ENCODE peak calls at places on chromosomes 12 and 14, in ten cellular contexts. J is H1, P is GM12891, T is HCT116, E is prostate gland, W is GM23338, X is esophagus muscularis mucosa, U is spleen, Z is stomach, S is endothelial cell of umbilical vein. I is an unnamed sample.

GRCh38 chr14:34078117-34078743 is 127.4 kb upstream of the EGLN3 start:
- DNase-seq in J (no peak), P (no peak), T (no peak), E (no peak), W (no peak), X (no peak), U (no peak), Z (no peak), S (no peak), I (no peak)

GRCh38 chr14:88422919-88423318 is 37.5 kb downstream of the SPATA7 start:
- DNase-seq in J (no peak), P (no peak), T (no peak), E (no peak), W (no peak), X (no peak), U (no peak), Z (no peak), S (no peak), I (no peak)

GRCh38 chr12:77995436-77996167 is 164.9 kb downstream of the NAV3 start:
- DNase-seq in J (no peak), P (peak), T (peak), E (no peak), W (no peak), X (no peak), U (no peak), Z (no peak), S (no peak), I (no peak)

GRCh38 chr12:52892974-52893373 is 11.9 kb downstream of the KRT8 start:
- DNase-seq in J (no peak), P (no peak), T (no peak), E (no peak), W (no peak), X (no peak), U (no peak), Z (no peak), S (no peak), I (no peak)

GRCh38 chr12:7155471-7156034 is 25.4 kb downstream of the CLSTN3 start:
- DNase-seq in J (no peak), P (no peak), T (no peak), E (peak), W (no peak), X (no peak), U (peak), Z (no peak), S (no peak), I (no peak)

GRCh38 chr14:55354500-55354899 is 57.1 kb downstream of the ATG14 start:
- DNase-seq in J (peak), P (no peak), T (peak), E (peak), W (peak), X (peak), U (no peak), Z (peak), S (peak), I (peak)

GRCh38 chr12:119061208-119061796 is 80.0 kb downstream of the SRRM4 start:
- DNase-seq in J (peak), P (no peak), T (no peak), E (peak), W (peak), X (no peak), U (no peak), Z (peak), S (peak), I (peak)

GRCh38 chr14:105375635-105376057 is 22.7 kb upstream of the TEX22 start:
- DNase-seq in J (no peak), P (no peak), T (no peak), E (no peak), W (no peak), X (no peak), U (no peak), Z (no peak), S (peak), I (peak)

GRCh38 chr12:92108651-92109050 is 37.0 kb downstream of the BTG1 start:
- DNase-seq in J (no peak), P (no peak), T (no peak), E (peak), W (peak), X (no peak), U (no peak), Z (no peak), S (no peak), I (peak)

GRCh38 chr14:38207830-38208815 is at the start of gene SSTR1:
- DNase-seq in J (no peak), P (no peak), T (no peak), E (no peak), W (peak), X (no peak), U (no peak), Z (peak), S (peak), I (no peak)

GRCh38 chr14:32468955-32469354 is 139.9 kb downstream of the AKAP6 start:
- DNase-seq in J (no peak), P (no peak), T (no peak), E (peak), W (no peak), X (no peak), U (no peak), Z (no peak), S (peak), I (no peak)
- TF ChIP-seq POLR2AphosphoS5 in J (no peak), P (no peak), T (no peak), E (peak), W (no peak), X (no peak), U (no peak), Z (peak), S (no peak), I (no peak)

DNA sequence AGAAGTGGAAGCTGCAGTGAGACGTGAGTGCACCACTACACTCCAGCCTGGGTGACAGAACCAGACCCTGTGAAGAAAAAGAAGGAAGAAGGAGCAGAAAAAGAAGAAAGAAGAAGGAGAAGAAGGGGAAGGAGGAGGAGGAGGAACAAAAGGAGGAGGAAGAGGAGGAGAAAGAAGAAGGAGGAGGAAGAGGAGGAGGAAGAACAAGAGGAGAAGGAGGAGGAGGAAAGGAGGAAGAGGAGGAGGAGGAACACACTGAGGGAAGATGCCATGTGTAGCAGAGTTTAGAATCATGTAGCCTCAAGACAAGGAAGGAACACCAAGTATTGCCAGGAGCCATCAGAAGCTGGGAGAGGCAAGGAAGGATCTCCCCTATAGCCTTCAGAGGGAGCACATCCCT is 241.5 kb downstream of the KSR2 start:
- DNase-seq in J (no peak), P (no peak), T (no peak), E (no peak), W (no peak), X (no peak), U (no peak), Z (no peak), S (no peak), I (no peak)
- TF ChIP-seq POLR2AphosphoS5 in J (no peak), P (no peak), T (no peak), E (no peak), W (no peak), X (no peak), U (no peak), Z (no peak), S (no peak), I (no peak)

GRCh38 chr12:48038085-48038484 is 33.8 kb upstream of the COL2A1 start:
- DNase-seq in J (no peak), P (no peak), T (no peak), E (no peak), W (no peak), X (peak), U (no peak), Z (no peak), S (no peak), I (no peak)

GRCh38 chr12:48034835-48035805 is 30.8 kb upstream of the COL2A1 start:
- DNase-seq in J (no peak), P (no peak), T (no peak), E (no peak), W (no peak), X (no peak), U (no peak), Z (no peak), S (no peak), I (no peak)

GRCh38 chr12:48039151-48039550 is 34.9 kb upstream of the COL2A1 start:
- DNase-seq in J (no peak), P (no peak), T (no peak), E (no peak), W (no peak), X (peak), U (no peak), Z (no peak), S (no peak), I (no peak)

GRCh38 chr12:48037267-48037915 is 33.1 kb upstream of the COL2A1 start:
- DNase-seq in J (peak), P (no peak), T (no peak), E (no peak), W (peak), X (no peak), U (no peak), Z (no peak), S (no peak), I (no peak)

GRCh38 chr12:48036818-48037217 is 32.5 kb upstream of the COL2A1 start:
- DNase-seq in J (no peak), P (no peak), T (no peak), E (no peak), W (no peak), X (no peak), U (no peak), Z (no peak), S (no peak), I (no peak)
- TF ChIP-seq POLR2AphosphoS5 in J (no peak), P (no peak), T (no peak), E (no peak), W (no peak), X (no peak), U (no peak), Z (no peak), S (no peak), I (no peak)

GRCh38 chr14:99605299-99605961 is 1.4 kb upstream of the CCDC85C start:
- DNase-seq in J (no peak), P (peak), T (peak), E (peak), W (peak), X (peak), U (peak), Z (peak), S (peak), I (peak)

GRCh38 chr14:99603471-99603933 is 505 bp downstream of the CCDC85C start:
- DNase-seq in J (no peak), P (no peak), T (no peak), E (no peak), W (peak), X (no peak), U (peak), Z (no peak), S (peak), I (no peak)

GRCh38 chr14:99606359-99606758 is 2.4 kb upstream of the CCDC85C start:
- DNase-seq in J (no peak), P (no peak), T (no peak), E (no peak), W (no peak), X (no peak), U (no peak), Z (no peak), S (no peak), I (no peak)

GRCh38 chr14:99603965-99604765 is at the start of gene CCDC85C:
- DNase-seq in J (peak), P (peak), T (peak), E (peak), W (peak), X (peak), U (peak), Z (peak), S (peak), I (peak)

GRCh38 chr14:99604766-99605298 is 825 bp upstream of the CCDC85C start:
- DNase-seq in J (no peak), P (no peak), T (no peak), E (no peak), W (peak), X (no peak), U (peak), Z (no peak), S (peak), I (no peak)
- TF ChIP-seq POLR2AphosphoS5 in J (no peak), P (no peak), T (no peak), E (no peak), W (peak), X (no peak), U (peak), Z (no peak), S (no peak), I (no peak)

DNA sequence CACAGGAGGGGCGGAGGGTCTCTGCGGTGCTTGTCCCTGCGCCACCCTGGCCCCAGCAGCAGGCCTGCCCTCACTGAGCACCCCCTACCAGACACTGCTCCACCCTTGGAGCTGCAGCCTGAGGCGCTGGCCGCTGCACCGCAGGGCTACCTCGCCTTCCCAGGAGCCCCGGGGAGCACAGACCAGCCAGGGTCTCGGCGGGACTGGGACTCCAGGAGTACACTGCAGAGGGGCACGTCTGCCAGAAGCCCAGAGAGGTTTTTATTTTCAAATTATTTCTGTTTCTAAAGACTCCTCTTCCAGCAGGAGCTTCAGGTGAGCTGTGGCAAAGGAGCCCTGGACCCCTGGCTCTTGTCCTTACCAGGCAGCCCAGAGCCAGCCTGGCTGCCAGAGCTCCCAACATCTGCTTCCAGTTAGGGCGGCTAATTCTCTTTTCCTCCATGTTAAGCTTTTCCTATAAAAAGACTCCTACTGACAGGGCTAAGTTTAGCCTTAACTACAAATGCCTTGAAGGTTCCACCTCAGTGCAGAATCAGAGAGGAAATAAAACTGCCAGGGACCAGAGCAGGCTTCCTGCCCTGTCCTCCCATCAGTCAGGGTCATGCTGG is 26.4 kb downstream of the DEGS2 start:
- DNase-seq in J (no peak), P (no peak), T (no peak), E (no peak), W (no peak), X (no peak), U (no peak), Z (no peak), S (no peak), I (no peak)
- TF ChIP-seq POLR2AphosphoS5 in J (no peak), P (no peak), T (no peak), E (no peak), W (no peak), X (no peak), U (peak), Z (no peak), S (no peak), I (no peak)

DNA sequence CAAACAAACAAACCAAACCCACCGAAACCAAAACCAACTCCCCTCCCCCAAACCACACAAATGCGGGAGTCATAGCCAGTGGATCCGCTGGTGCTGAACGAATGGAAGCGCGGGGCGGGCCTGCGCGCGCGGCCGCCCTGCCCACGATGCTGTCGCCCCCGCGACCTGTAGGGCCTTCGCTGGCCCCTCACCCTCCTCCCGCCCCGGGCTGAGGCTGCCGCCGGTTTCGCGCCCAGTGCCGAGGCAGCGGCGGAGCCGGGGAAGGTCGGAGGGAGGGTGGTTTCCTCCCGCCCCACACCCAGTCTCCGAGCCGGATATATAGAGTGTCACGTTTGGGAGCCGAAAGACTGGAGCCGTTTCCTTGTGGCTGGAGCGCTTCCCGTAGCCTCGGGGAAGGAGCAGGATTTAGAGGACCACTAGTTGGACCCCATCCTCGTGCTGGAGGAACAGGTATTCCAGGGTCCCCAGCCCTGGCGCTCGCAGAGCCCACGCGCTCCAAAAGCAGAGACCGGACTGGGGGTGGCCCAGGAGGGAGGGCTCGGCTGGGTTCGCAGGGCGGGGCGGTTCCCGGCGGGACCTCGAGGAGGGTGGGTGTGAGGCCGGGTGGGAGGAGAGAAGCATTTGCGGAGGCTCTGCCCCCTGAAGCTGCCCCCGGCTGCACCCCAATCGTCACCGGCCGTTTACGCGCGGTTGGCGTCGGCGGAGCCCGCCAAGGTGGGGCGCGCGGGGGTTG is at the start of gene FAR2:
- DNase-seq in J (no peak), P (peak), T (no peak), E (no peak), W (peak), X (no peak), U (peak), Z (peak), S (peak), I (peak)
- TF ChIP-seq POLR2AphosphoS5 in J (peak), P (no peak), T (peak), E (no peak), W (peak), X (peak), U (peak), Z (peak), S (peak), I (peak)

DNA sequence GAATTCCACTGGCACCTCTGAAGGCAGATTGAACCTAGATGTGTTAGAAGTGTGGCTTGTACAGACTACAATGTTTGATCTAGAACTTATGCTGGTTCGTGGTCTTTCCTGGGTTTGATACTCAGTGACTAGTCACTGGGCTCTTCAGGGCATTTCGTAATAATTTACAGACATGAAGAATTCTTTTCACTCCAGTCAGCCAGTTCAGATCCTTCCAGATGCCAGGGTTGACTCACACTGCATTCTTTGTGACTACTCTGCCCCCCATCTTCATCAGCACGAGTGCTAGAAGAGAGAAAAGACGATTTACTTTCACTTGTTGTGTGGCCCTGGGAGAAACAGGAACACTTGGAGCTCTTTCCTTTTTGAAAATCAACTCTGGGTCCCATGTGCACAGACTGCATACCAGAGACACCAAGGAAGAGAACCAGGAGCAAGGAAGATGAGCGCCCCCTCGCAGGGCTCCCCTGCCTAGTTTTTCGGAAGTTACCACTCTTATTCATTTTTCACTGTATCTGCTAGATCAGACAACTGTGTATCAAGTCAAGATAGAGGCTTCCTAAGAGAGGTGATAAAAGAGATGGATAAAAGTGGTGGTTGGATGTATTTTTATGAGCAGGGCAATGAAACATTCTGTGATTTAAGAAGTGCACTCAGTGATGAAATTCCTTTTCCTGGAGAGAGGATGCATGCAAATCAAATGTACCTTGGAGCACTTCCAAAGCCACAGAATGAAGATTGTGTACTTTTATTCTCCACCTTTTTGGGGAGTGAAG is 33.5 kb upstream of the EVL start:
- DNase-seq in J (no peak), P (no peak), T (peak), E (peak), W (no peak), X (no peak), U (no peak), Z (no peak), S (peak), I (no peak)
- TF ChIP-seq POLR2AphosphoS5 in J (no peak), P (no peak), T (no peak), E (peak), W (no peak), X (peak), U (no peak), Z (peak), S (peak), I (no peak)

DNA sequence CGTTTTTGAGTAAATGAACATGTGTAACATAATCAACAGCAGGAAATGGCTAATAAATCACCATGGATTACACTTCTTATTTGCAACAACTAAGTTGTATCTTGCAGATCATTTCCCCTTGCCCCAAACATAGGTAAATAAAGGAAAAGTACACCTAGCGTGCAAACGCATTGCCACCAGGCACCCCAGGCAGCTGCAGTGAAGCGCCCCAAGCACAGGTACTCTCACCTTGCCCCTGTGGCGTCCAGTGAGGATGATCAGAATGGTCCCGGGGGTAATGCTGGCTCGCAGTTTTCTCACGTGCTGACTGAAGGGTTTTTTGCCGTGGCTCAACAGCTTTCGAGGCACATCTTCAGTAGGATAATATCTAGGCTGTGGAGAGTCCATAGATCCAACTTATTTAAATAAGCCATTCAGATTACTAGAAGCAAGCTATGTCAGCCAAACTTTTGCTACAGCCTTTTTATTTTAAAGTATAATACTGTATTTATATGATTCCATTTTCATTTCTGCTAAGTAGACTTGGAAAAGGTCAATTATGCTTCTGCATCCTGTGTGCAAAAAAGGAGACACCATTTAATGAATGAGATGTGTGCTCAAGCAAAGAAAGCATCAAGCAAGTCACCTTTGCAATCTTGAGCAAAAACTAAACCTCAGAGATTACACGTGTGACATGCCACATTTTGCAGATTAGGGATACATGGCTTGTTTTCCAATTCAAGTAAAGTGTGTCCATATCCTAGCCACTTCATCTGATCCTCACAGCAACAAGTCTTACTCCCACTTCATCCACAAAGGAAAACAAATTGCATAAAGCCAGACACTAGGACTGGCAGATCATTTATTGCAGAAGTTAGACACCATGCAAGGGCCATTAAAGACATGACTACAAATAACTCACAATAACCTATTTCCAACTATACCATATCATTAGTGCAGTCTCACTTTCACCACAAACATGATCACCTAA is 2.6 kb downstream of the RPL6 start:
- DNase-seq in J (no peak), P (no peak), T (no peak), E (no peak), W (no peak), X (no peak), U (no peak), Z (no peak), S (no peak), I (no peak)
- TF ChIP-seq POLR2AphosphoS5 in J (no peak), P (peak), T (no peak), E (no peak), W (no peak), X (no peak), U (no peak), Z (no peak), S (no peak), I (no peak)